ENCODE peak calls at places on chromosomes 1 and 21, in five cellular contexts. X, H, T, J and A are unnamed samples.

GRCh38 chr1:4965346-4965726 is 310.9 kb downstream of the AJAP1 start:
- DNase-seq in X (no peak), H (no peak), T (no peak), J (no peak), A (no peak)

GRCh38 chr1:160746870-160747500 is 7.9 kb downstream of the SLAMF7 start:
- DNase-seq in X (no peak), H (no peak), T (peak), J (peak), A (no peak)

GRCh38 chr1:112247971-112248370 is 148.0 kb upstream of the CTTNBP2NL start:
- DNase-seq in X (no peak), H (no peak), T (no peak), J (no peak), A (no peak)

GRCh38 chr1:228042508-228042907 is 35.7 kb downstream of the WNT3A start:
- DNase-seq in X (no peak), H (no peak), T (no peak), J (no peak), A (no peak)

GRCh38 chr1:46769028-46769740 is 29.7 kb upstream of the CYP4B1 start:
- DNase-seq in X (no peak), H (no peak), T (no peak), J (no peak), A (no peak)

GRCh38 chr1:92786298-92786901 is 1.5 kb upstream of the EVI5 start:
- DNase-seq in X (no peak), H (no peak), T (no peak), J (no peak), A (no peak)

GRCh38 chr1:173302890-173303829 is 96.0 kb upstream of the TNFSF4 start:
- DNase-seq in X (no peak), H (no peak), T (no peak), J (no peak), A (no peak)

GRCh38 chr1:70411360-70411844 is 334 bp downstream of the CTH start:
- DNase-seq in X (peak), H (no peak), T (peak), J (no peak), A (no peak)

GRCh38 chr1:2836333-2836970 is 35.0 kb upstream of the TTC34 start:
- DNase-seq in X (no peak), H (no peak), T (no peak), J (no peak), A (no peak)

GRCh38 chr1:78884685-78885452 is 121.7 kb downstream of the ADGRL4 start:
- DNase-seq in X (no peak), H (no peak), T (peak), J (peak), A (no peak)

GRCh38 chr1:230163205-230163604 is 96.2 kb downstream of the GALNT2 start:
- DNase-seq in X (no peak), H (peak), T (peak), J (no peak), A (no peak)

GRCh38 chr21:41250519-41250918 is 66.1 kb upstream of the FAM3B start:
- DNase-seq in X (no peak), H (no peak), T (no peak), J (peak), A (no peak)

GRCh38 chr1:38095337-38096030 is 48.9 kb upstream of the POU3F1 start:
- DNase-seq in X (no peak), H (no peak), T (no peak), J (no peak), A (no peak)

GRCh38 chr1:108692724-108693655 is 880 bp downstream of the PRPF38B start:
- DNase-seq in X (no peak), H (peak), T (peak), J (peak), A (peak)

GRCh38 chr1:239858058-239858457 is 233.6 kb upstream of the FMN2 start:
- DNase-seq in X (peak), H (peak), T (peak), J (peak), A (no peak)

GRCh38 chr1:60388092-60388987 is 314.8 kb upstream of the C1orf87 start:
- DNase-seq in X (no peak), H (no peak), T (peak), J (no peak), A (no peak)

GRCh38 chr21:33980276-33980916 is 64.8 kb upstream of the ATP5PO start:
- DNase-seq in X (no peak), H (no peak), T (no peak), J (peak), A (no peak)

GRCh38 chr1:46489638-46490602 is at the start of gene DMBX1:
- DNase-seq in X (no peak), H (no peak), T (peak), J (peak), A (no peak)

GRCh38 chr1:61079898-61080336 is 2.4 kb upstream of the NFIA start:
- DNase-seq in X (peak), H (no peak), T (peak), J (peak), A (peak)

GRCh38 chr1:13513063-13513884 is 529 bp downstream of the LRRC38 start:
- DNase-seq in X (no peak), H (no peak), T (peak), J (no peak), A (no peak)

GRCh38 chr1:163178628-163179027 is 24.1 kb downstream of the RGS5 start:
- DNase-seq in X (no peak), H (no peak), T (no peak), J (no peak), A (no peak)

GRCh38 chr1:231527586-231528174 is 789 bp upstream of the TSNAX start:
- DNase-seq in X (no peak), H (no peak), T (no peak), J (no peak), A (no peak)

GRCh38 chr1:31787261-31787660 is 23.1 kb upstream of the ADGRB2 start:
- DNase-seq in X (no peak), H (no peak), T (no peak), J (no peak), A (no peak)

GRCh38 chr1:175206687-175207086 is 14.1 kb upstream of the KIAA0040 start:
- DNase-seq in X (no peak), H (no peak), T (no peak), J (no peak), A (no peak)

GRCh38 chr1:209484429-209484828 is 99.1 kb upstream of the CAMK1G start:
- DNase-seq in X (no peak), H (no peak), T (no peak), J (no peak), A (no peak)

GRCh38 chr1:1084372-1085170 is 10.5 kb upstream of the RNF223 start:
- DNase-seq in X (no peak), H (no peak), T (no peak), J (no peak), A (no peak)

GRCh38 chr1:232726048-232726779 is 79.0 kb upstream of the MAP10 start:
- DNase-seq in X (no peak), H (no peak), T (peak), J (peak), A (peak)